ENCODE peak calls at places on chromosome 17, in eight cellular contexts. U, M, S, P, A, W, X and B are unnamed samples.

GRCh38 chr17:69470702-69471101 is 56.2 kb downstream of the MAP2K6 start:
- DNase-seq in S (no peak), W (no peak), U (no peak), P (no peak), A (no peak), M (no peak), X (no peak), B (no peak)

GRCh38 chr17:55773671-55774070 is 22.8 kb downstream of the PCTP start:
- DNase-seq in M (no peak), P (no peak), S (no peak), U (no peak), X (no peak), A (no peak), W (no peak), B (no peak)

GRCh38 chr17:5584383-5584951 is at the start of gene NLRP1:
- DNase-seq in X (peak), A (peak), U (peak), P (peak), W (peak), M (peak), S (peak), B (peak)

GRCh38 chr17:63984651-63985386 is 12.1 kb upstream of the SCN4A start:
- DNase-seq in S (no peak), X (no peak), A (peak), P (no peak), U (peak), W (no peak), M (peak), B (peak)

GRCh38 chr17:5536831-5537230 is 47.5 kb downstream of the NLRP1 start:
- DNase-seq in X (no peak), U (no peak), W (no peak), A (no peak), M (no peak), P (no peak), S (no peak), B (no peak)

GRCh38 chr17:15133826-15134225 is 131.3 kb downstream of the PMP22 start:
- DNase-seq in S (no peak), P (no peak), M (no peak), U (no peak), A (no peak), X (no peak), W (no peak), B (no peak)

GRCh38 chr17:61579961-61580360 is 11.1 kb downstream of the NACA2 start:
- DNase-seq in P (no peak), X (no peak), M (no peak), W (no peak), U (no peak), S (no peak), A (no peak), B (no peak)

GRCh38 chr17:59914274-59914854 is 21.4 kb downstream of the RPS6KB1 start:
- DNase-seq in A (peak), U (no peak), W (peak), P (peak), X (peak), S (no peak), M (peak), B (no peak)

GRCh38 chr17:29565643-29566472 is 979 bp downstream of the ABHD15 start:
- DNase-seq in U (no peak), A (no peak), S (no peak), P (peak), X (peak), M (peak), W (no peak), B (no peak)

GRCh38 chr17:81277938-81278693 is 17.0 kb downstream of the SLC38A10 start:
- DNase-seq in W (no peak), U (no peak), S (no peak), M (no peak), A (no peak), X (no peak), P (no peak), B (no peak)

GRCh38 chr17:32569171-32570080 is 82.6 kb downstream of the CDK5R1 start:
- DNase-seq in W (no peak), X (peak), U (peak), A (peak), M (no peak), P (no peak), S (no peak), B (peak)

GRCh38 chr17:794876-795275 is 12.7 kb downstream of the MRM3 start:
- DNase-seq in U (peak), S (peak), M (peak), P (peak), X (no peak), W (peak), A (no peak), B (no peak)

GRCh38 chr17:77505460-77505769 is 364.6 kb downstream of the SEC14L1 start:
- DNase-seq in S (no peak), A (no peak), W (no peak), X (no peak), P (no peak), M (no peak), U (no peak), B (no peak)

GRCh38 chr17:48483471-48484131 is 47.2 kb downstream of the HOXB1 start:
- DNase-seq in U (peak), M (no peak), A (peak), W (peak), X (peak), P (no peak), S (no peak), B (peak)

GRCh38 chr17:1865252-1866037 is 35.6 kb downstream of the RPA1 start:
- DNase-seq in S (no peak), P (no peak), W (peak), M (peak), X (no peak), U (no peak), A (peak), B (peak)

GRCh38 chr17:74404218-74404617 is 27.7 kb upstream of the GPRC5C start:
- DNase-seq in W (no peak), P (no peak), X (no peak), U (no peak), M (no peak), S (no peak), A (no peak), B (no peak)

GRCh38 chr17:41734949-41735313 is 488 bp upstream of the HAP1 start:
- DNase-seq in A (no peak), S (no peak), P (no peak), M (no peak), W (no peak), U (no peak), X (no peak), B (no peak)

GRCh38 chr17:41793749-41794602 is 7.5 kb upstream of the JUP start:
- DNase-seq in W (no peak), P (no peak), A (no peak), S (no peak), U (no peak), X (no peak), M (no peak), B (no peak)

GRCh38 chr17:78375401-78376079 is 2.9 kb upstream of the PGS1 start:
- DNase-seq in P (no peak), U (peak), M (no peak), X (no peak), W (no peak), S (no peak), A (peak), B (peak)

GRCh38 chr17:70483624-70484023 is 314.3 kb downstream of the KCNJ2 start:
- DNase-seq in P (no peak), X (peak), A (no peak), M (no peak), U (no peak), S (no peak), W (no peak), B (no peak)

GRCh38 chr17:82794781-82795505 is 43.1 kb downstream of the TBCD start:
- DNase-seq in X (no peak), W (no peak), M (no peak), A (no peak), P (no peak), S (no peak), U (peak), B (no peak)

GRCh38 chr17:77754956-77755355 is 203.5 kb upstream of the TNRC6C start:
- DNase-seq in W (no peak), P (no peak), A (no peak), X (no peak), M (no peak), U (no peak), S (no peak), B (no peak)

GRCh38 chr17:83062011-83062817 is 17.2 kb upstream of the METRNL start:
- DNase-seq in X (no peak), U (no peak), M (no peak), P (no peak), S (no peak), A (no peak), W (no peak), B (no peak)

GRCh38 chr17:77462101-77462500 is 321.3 kb downstream of the SEC14L1 start:
- DNase-seq in P (no peak), S (no peak), M (no peak), X (peak), U (no peak), A (no peak), W (no peak), B (no peak)

GRCh38 chr17:40633871-40634270 is 13.7 kb downstream of the SMARCE1 start:
- DNase-seq in W (no peak), S (no peak), A (no peak), P (no peak), M (no peak), U (no peak), X (no peak), B (peak)

GRCh38 chr17:29582767-29583166 is 6.7 kb downstream of the GIT1 start:
- DNase-seq in W (no peak), X (no peak), A (no peak), S (peak), U (no peak), P (no peak), M (no peak), B (no peak)

GRCh38 chr17:64024781-64025731 is 4.6 kb upstream of the ICAM2 start:
- DNase-seq in P (no peak), X (no peak), M (no peak), U (no peak), S (no peak), A (no peak), W (no peak), B (no peak)

GRCh38 chr17:6413073-6413472 is 21.8 kb downstream of the AIPL1 start:
- DNase-seq in M (no peak), X (no peak), U (no peak), S (no peak), W (no peak), A (peak), P (peak), B (peak)

GRCh38 chr17:65627892-65628622 is 66.6 kb upstream of the AXIN2 start:
- DNase-seq in M (no peak), W (no peak), S (no peak), P (peak), A (peak), U (peak), X (no peak), B (peak)